ENCODE peak calls at places on chromosome 5, in six cellular contexts. One of them, this sample, is unnamed.

GRCh38 chr5:67731886-67732285 is 483.7 kb upstream of the PIK3R1 start:
- DNase-seq in colonic mucosa: no peak
- DNase-seq in CD4-positive, alpha-beta T cell: no peak
- DNase-seq in Peyer's patch: no peak
- DNase-seq in mucosa of descending colon: no peak
- DNase-seq in GM23338: no peak
- DNase-seq in this sample: no peak

GRCh38 chr5:143401253-143401845 is 2.1 kb downstream of the NR3C1 start:
- DNase-seq in colonic mucosa: no peak
- DNase-seq in CD4-positive, alpha-beta T cell: no peak
- DNase-seq in Peyer's patch: no peak
- DNase-seq in mucosa of descending colon: no peak
- DNase-seq in GM23338: no peak
- DNase-seq in this sample: no peak

GRCh38 chr5:78698218-78698751 is 49.7 kb upstream of the LHFPL2 start:
- DNase-seq in colonic mucosa: no peak
- DNase-seq in CD4-positive, alpha-beta T cell: no peak
- DNase-seq in Peyer's patch: no peak
- DNase-seq in mucosa of descending colon: no peak
- DNase-seq in GM23338: no peak
- DNase-seq in this sample: no peak

GRCh38 chr5:155049569-155050383 is 36.2 kb downstream of the KIF4B start:
- DNase-seq in colonic mucosa: no peak
- DNase-seq in CD4-positive, alpha-beta T cell: no peak
- DNase-seq in Peyer's patch: no peak
- DNase-seq in mucosa of descending colon: no peak
- DNase-seq in GM23338: peak
- DNase-seq in this sample: no peak

GRCh38 chr5:29995154-29995553 is 1198.3 kb upstream of the CDH6 start:
- DNase-seq in colonic mucosa: no peak
- DNase-seq in CD4-positive, alpha-beta T cell: no peak
- DNase-seq in Peyer's patch: no peak
- DNase-seq in mucosa of descending colon: no peak
- DNase-seq in GM23338: no peak
- DNase-seq in this sample: no peak

GRCh38 chr5:109945097-109945678 is 255.5 kb downstream of the MAN2A1 start:
- DNase-seq in colonic mucosa: no peak
- DNase-seq in CD4-positive, alpha-beta T cell: no peak
- DNase-seq in Peyer's patch: no peak
- DNase-seq in mucosa of descending colon: no peak
- DNase-seq in GM23338: no peak
- DNase-seq in this sample: no peak

GRCh38 chr5:179235416-179236400 is 109.6 kb downstream of the ADAMTS2 start:
- DNase-seq in colonic mucosa: no peak
- DNase-seq in CD4-positive, alpha-beta T cell: no peak
- DNase-seq in Peyer's patch: peak
- DNase-seq in mucosa of descending colon: no peak
- DNase-seq in GM23338: no peak
- DNase-seq in this sample: no peak

GRCh38 chr5:134084166-134084565 is 30.3 kb upstream of the TCF7 start:
- DNase-seq in colonic mucosa: no peak
- DNase-seq in CD4-positive, alpha-beta T cell: no peak
- DNase-seq in Peyer's patch: no peak
- DNase-seq in mucosa of descending colon: no peak
- DNase-seq in GM23338: no peak
- DNase-seq in this sample: no peak

GRCh38 chr5:39433838-39434237 is 9.1 kb upstream of the DAB2 start:
- DNase-seq in colonic mucosa: no peak
- DNase-seq in CD4-positive, alpha-beta T cell: no peak
- DNase-seq in Peyer's patch: no peak
- DNase-seq in mucosa of descending colon: no peak
- DNase-seq in GM23338: no peak
- DNase-seq in this sample: no peak

GRCh38 chr5:17190242-17190778 is 27.1 kb upstream of the BASP1 start:
- DNase-seq in colonic mucosa: peak
- DNase-seq in CD4-positive, alpha-beta T cell: no peak
- DNase-seq in Peyer's patch: no peak
- DNase-seq in mucosa of descending colon: no peak
- DNase-seq in GM23338: peak
- DNase-seq in this sample: no peak

GRCh38 chr5:115585265-115585664 is 17.0 kb downstream of the TICAM2 start:
- DNase-seq in colonic mucosa: no peak
- DNase-seq in CD4-positive, alpha-beta T cell: no peak
- DNase-seq in Peyer's patch: no peak
- DNase-seq in mucosa of descending colon: no peak
- DNase-seq in GM23338: no peak
- DNase-seq in this sample: no peak

GRCh38 chr5:52786937-52787599 is 648 bp upstream of the ITGA1 start:
- DNase-seq in colonic mucosa: peak
- DNase-seq in CD4-positive, alpha-beta T cell: peak
- DNase-seq in Peyer's patch: peak
- DNase-seq in mucosa of descending colon: no peak
- DNase-seq in GM23338: peak
- DNase-seq in this sample: no peak

GRCh38 chr5:139651863-139652787 is 4.0 kb downstream of the CXXC5 start:
- DNase-seq in colonic mucosa: peak
- DNase-seq in CD4-positive, alpha-beta T cell: no peak
- DNase-seq in Peyer's patch: peak
- DNase-seq in mucosa of descending colon: peak
- DNase-seq in GM23338: peak
- DNase-seq in this sample: no peak

GRCh38 chr5:36724429-36725332 is 118.3 kb downstream of the SLC1A3 start:
- DNase-seq in colonic mucosa: peak
- DNase-seq in CD4-positive, alpha-beta T cell: peak
- DNase-seq in Peyer's patch: peak
- DNase-seq in mucosa of descending colon: peak
- DNase-seq in GM23338: peak
- DNase-seq in this sample: no peak

GRCh38 chr5:2848634-2849033 is 97.2 kb upstream of the IRX2 start:
- DNase-seq in colonic mucosa: no peak
- DNase-seq in CD4-positive, alpha-beta T cell: no peak
- DNase-seq in Peyer's patch: no peak
- DNase-seq in mucosa of descending colon: no peak
- DNase-seq in GM23338: peak
- DNase-seq in this sample: no peak

GRCh38 chr5:51748667-51749066 is 365.4 kb downstream of the ISL1 start:
- DNase-seq in colonic mucosa: no peak
- DNase-seq in CD4-positive, alpha-beta T cell: no peak
- DNase-seq in Peyer's patch: no peak
- DNase-seq in mucosa of descending colon: no peak
- DNase-seq in GM23338: no peak
- DNase-seq in this sample: no peak

GRCh38 chr5:148972958-148973357 is 89.9 kb downstream of the SH3TC2 start:
- DNase-seq in colonic mucosa: no peak
- DNase-seq in CD4-positive, alpha-beta T cell: no peak
- DNase-seq in Peyer's patch: no peak
- DNase-seq in mucosa of descending colon: no peak
- DNase-seq in GM23338: no peak
- DNase-seq in this sample: no peak

GRCh38 chr5:117454716-117455212 is 880.1 kb upstream of the SEMA6A start:
- DNase-seq in colonic mucosa: peak
- DNase-seq in CD4-positive, alpha-beta T cell: peak
- DNase-seq in Peyer's patch: peak
- DNase-seq in mucosa of descending colon: peak
- DNase-seq in GM23338: peak
- DNase-seq in this sample: peak

GRCh38 chr5:127008300-127008975 is 21.9 kb downstream of the MARCHF3 start:
- DNase-seq in colonic mucosa: no peak
- DNase-seq in CD4-positive, alpha-beta T cell: no peak
- DNase-seq in Peyer's patch: no peak
- DNase-seq in mucosa of descending colon: no peak
- DNase-seq in GM23338: no peak
- DNase-seq in this sample: no peak

GRCh38 chr5:11491658-11492057 is 412.6 kb downstream of the CTNND2 start:
- DNase-seq in colonic mucosa: no peak
- DNase-seq in CD4-positive, alpha-beta T cell: no peak
- DNase-seq in Peyer's patch: no peak
- DNase-seq in mucosa of descending colon: no peak
- DNase-seq in GM23338: no peak
- DNase-seq in this sample: no peak

GRCh38 chr5:116528519-116529234 is 45.9 kb downstream of the SEMA6A start:
- DNase-seq in colonic mucosa: no peak
- DNase-seq in CD4-positive, alpha-beta T cell: no peak
- DNase-seq in Peyer's patch: no peak
- DNase-seq in mucosa of descending colon: no peak
- DNase-seq in GM23338: no peak
- DNase-seq in this sample: no peak

GRCh38 chr5:160021818-160022446 is 13.0 kb downstream of the TTC1 start:
- DNase-seq in colonic mucosa: peak
- DNase-seq in CD4-positive, alpha-beta T cell: peak
- DNase-seq in Peyer's patch: peak
- DNase-seq in mucosa of descending colon: no peak
- DNase-seq in GM23338: peak
- DNase-seq in this sample: peak

GRCh38 chr5:67267522-67268232 is 71.1 kb upstream of the CD180 start:
- DNase-seq in colonic mucosa: peak
- DNase-seq in CD4-positive, alpha-beta T cell: no peak
- DNase-seq in Peyer's patch: no peak
- DNase-seq in mucosa of descending colon: no peak
- DNase-seq in GM23338: no peak
- DNase-seq in this sample: no peak

GRCh38 chr5:15383469-15383868 is 116.5 kb upstream of the FBXL7 start:
- DNase-seq in colonic mucosa: no peak
- DNase-seq in CD4-positive, alpha-beta T cell: no peak
- DNase-seq in Peyer's patch: no peak
- DNase-seq in mucosa of descending colon: no peak
- DNase-seq in GM23338: peak
- DNase-seq in this sample: no peak

GRCh38 chr5:4295663-4296339 is 700.2 kb downstream of the IRX1 start:
- DNase-seq in colonic mucosa: no peak
- DNase-seq in CD4-positive, alpha-beta T cell: no peak
- DNase-seq in Peyer's patch: no peak
- DNase-seq in mucosa of descending colon: no peak
- DNase-seq in GM23338: peak
- DNase-seq in this sample: peak
- TF ChIP-seq CTCF in colonic mucosa: no peak
- TF ChIP-seq CTCF in CD4-positive, alpha-beta T cell: no peak
- TF ChIP-seq CTCF in Peyer's patch: peak
- TF ChIP-seq CTCF in mucosa of descending colon: no peak
- TF ChIP-seq CTCF in GM23338: peak
- TF ChIP-seq CTCF in this sample: peak

DNA sequence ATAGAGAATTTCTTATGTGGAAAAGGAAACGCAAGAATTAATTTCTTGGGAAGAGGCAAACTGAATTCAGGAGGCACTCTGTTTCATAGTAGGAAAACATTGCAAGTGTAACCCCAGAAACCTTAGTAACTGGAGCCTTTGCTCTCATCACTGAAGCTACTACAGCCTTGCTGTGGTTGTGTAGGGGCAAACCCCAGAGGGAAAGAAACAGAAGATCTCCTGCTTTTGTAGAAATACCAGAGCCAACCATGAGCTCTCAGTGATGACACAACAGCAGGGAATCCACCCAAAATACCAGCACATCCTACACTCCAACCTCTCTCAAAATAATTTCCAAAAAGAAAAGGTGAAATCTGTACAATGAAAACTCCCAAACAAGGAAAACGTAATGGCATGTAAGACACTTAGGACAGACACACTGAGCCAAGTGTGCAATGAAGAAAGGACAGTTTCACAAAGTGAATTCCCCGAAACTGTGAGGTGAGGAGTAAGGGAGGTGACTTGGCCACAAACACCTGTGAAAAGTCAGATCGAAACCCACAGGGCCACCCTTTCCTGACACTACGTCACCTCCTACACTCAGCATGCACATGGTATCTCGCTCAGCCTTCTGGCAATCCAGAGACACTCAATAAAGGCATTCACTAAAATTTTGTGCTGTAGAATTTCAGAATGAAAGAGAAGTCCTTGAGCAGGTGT is 8.5 kb upstream of the ACSL6 start:
- DNase-seq in colonic mucosa: no peak
- DNase-seq in CD4-positive, alpha-beta T cell: peak
- DNase-seq in Peyer's patch: peak
- DNase-seq in mucosa of descending colon: no peak
- DNase-seq in GM23338: no peak
- DNase-seq in this sample: no peak
- TF ChIP-seq CTCF in colonic mucosa: no peak
- TF ChIP-seq CTCF in CD4-positive, alpha-beta T cell: no peak
- TF ChIP-seq CTCF in Peyer's patch: no peak
- TF ChIP-seq CTCF in mucosa of descending colon: no peak
- TF ChIP-seq CTCF in GM23338: no peak
- TF ChIP-seq CTCF in this sample: no peak

GRCh38 chr5:94218374-94218773 is 400.0 kb downstream of the KIAA0825 start:
- DNase-seq in colonic mucosa: no peak
- DNase-seq in CD4-positive, alpha-beta T cell: no peak
- DNase-seq in Peyer's patch: no peak
- DNase-seq in mucosa of descending colon: no peak
- DNase-seq in GM23338: peak
- DNase-seq in this sample: no peak
- TF ChIP-seq CTCF in colonic mucosa: no peak
- TF ChIP-seq CTCF in CD4-positive, alpha-beta T cell: no peak
- TF ChIP-seq CTCF in Peyer's patch: no peak
- TF ChIP-seq CTCF in mucosa of descending colon: no peak
- TF ChIP-seq CTCF in GM23338: no peak
- TF ChIP-seq CTCF in this sample: no peak

GRCh38 chr5:164958688-164959087 is 1453.3 kb downstream of the MAT2B start:
- DNase-seq in colonic mucosa: no peak
- DNase-seq in CD4-positive, alpha-beta T cell: no peak
- DNase-seq in Peyer's patch: no peak
- DNase-seq in mucosa of descending colon: no peak
- DNase-seq in GM23338: no peak
- DNase-seq in this sample: no peak
- TF ChIP-seq CTCF in colonic mucosa: no peak
- TF ChIP-seq CTCF in CD4-positive, alpha-beta T cell: no peak
- TF ChIP-seq CTCF in Peyer's patch: no peak
- TF ChIP-seq CTCF in mucosa of descending colon: no peak
- TF ChIP-seq CTCF in GM23338: no peak
- TF ChIP-seq CTCF in this sample: peak